ENCODE peak calls at places on chromosomes 3 and 15, in eight cellular contexts. W, O, A, V, E, D, S and G are unnamed samples.

GRCh38 chr3:186151077-186151971 is 42.4 kb upstream of the ETV5 start:
- DNase-seq in W (no peak), O (no peak), A (no peak), V (no peak), E (no peak), D (no peak), S (no peak), G (no peak)

GRCh38 chr3:50627407-50628051 is 10.6 kb downstream of the MAPKAPK3 start:
- DNase-seq in W (peak; percentile 74), O (no peak), A (no peak), V (no peak), E (peak; percentile 55), D (no peak), S (no peak), G (no peak)

GRCh38 chr3:172471903-172472302 is 23.6 kb upstream of the GHSR start:
- DNase-seq in W (no peak), O (no peak), A (no peak), V (no peak), E (no peak), D (no peak), S (no peak), G (no peak)

GRCh38 chr15:78429477-78429876 is 8.5 kb upstream of the IREB2 start:
- DNase-seq in W (no peak), O (no peak), A (no peak), V (no peak), E (no peak), D (no peak), S (peak; percentile 44), G (no peak)

GRCh38 chr3:100531093-100531492 is 38.7 kb downstream of the TMEM45A start:
- DNase-seq in W (no peak), O (no peak), A (no peak), V (no peak), E (no peak), D (no peak), S (no peak), G (no peak)

GRCh38 chr3:111963424-111963823 is 15.4 kb upstream of the ABHD10 start:
- DNase-seq in W (peak; percentile 88), O (no peak), A (no peak), V (no peak), E (no peak), D (no peak), S (no peak), G (no peak)

GRCh38 chr15:52803543-52804306 is 13.6 kb upstream of the ONECUT1 start:
- DNase-seq in W (no peak), O (no peak), A (peak; percentile 17), V (no peak), E (no peak), D (no peak), S (no peak), G (no peak)

GRCh38 chr15:48582472-48583235 is 62.9 kb downstream of the FBN1 start:
- DNase-seq in W (peak; percentile 100), O (no peak), A (no peak), V (no peak), E (no peak), D (no peak), S (no peak), G (no peak)

GRCh38 chr15:99732711-99733267 is 448 bp downstream of the LYSMD4 start:
- DNase-seq in W (peak; percentile 7), O (no peak), A (no peak), V (no peak), E (no peak), D (peak; percentile 44), S (no peak), G (no peak)

GRCh38 chr3:124599779-124600693 is 130.2 kb upstream of the UMPS start:
- DNase-seq in W (no peak), O (no peak), A (no peak), V (no peak), E (no peak), D (no peak), S (no peak), G (no peak)

GRCh38 chr3:59607628-59608027 is 557.8 kb upstream of the CFAP20DC start:
- DNase-seq in W (peak; percentile 19), O (no peak), A (no peak), V (no peak), E (no peak), D (no peak), S (no peak), G (no peak)

GRCh38 chr15:77507911-77508310 is 87.2 kb downstream of the HMG20A start:
- DNase-seq in W (no peak), O (peak; percentile 53), A (peak; percentile 43), V (no peak), E (no peak), D (peak; percentile 93), S (no peak), G (no peak)

GRCh38 chr3:15501126-15501525 is 20.4 kb downstream of the COLQ start:
- DNase-seq in W (no peak), O (no peak), A (no peak), V (no peak), E (no peak), D (no peak), S (no peak), G (no peak)

GRCh38 chr15:74983725-74984231 is 11.6 kb upstream of the SCAMP5 start:
- DNase-seq in W (no peak), O (no peak), A (peak; percentile 52), V (no peak), E (no peak), D (no peak), S (no peak), G (no peak)

GRCh38 chr3:65963787-65964707 is 74.7 kb downstream of the MAGI1 start:
- DNase-seq in W (peak; percentile 91), O (no peak), A (peak; percentile 73), V (peak; percentile 84), E (no peak), D (no peak), S (no peak), G (peak; percentile 89)

GRCh38 chr3:97914390-97914789 is 57.8 kb downstream of the RIOX2 start:
- DNase-seq in W (no peak), O (no peak), A (no peak), V (no peak), E (no peak), D (no peak), S (no peak), G (no peak)

GRCh38 chr3:49611291-49611690 is 57.0 kb downstream of the BSN start:
- DNase-seq in W (no peak), O (no peak), A (no peak), V (no peak), E (no peak), D (no peak), S (peak; percentile 17), G (no peak)

GRCh38 chr3:87247086-87247781 is 20.1 kb downstream of the CHMP2B start:
- DNase-seq in W (no peak), O (no peak), A (no peak), V (no peak), E (no peak), D (no peak), S (no peak), G (no peak)